ENCODE peak calls at places on chromosomes 5 and 9, in seven cellular contexts. One of them, this sample, is unnamed.

GRCh38 chr9:15622596-15622995 is 69.8 kb downstream of the CCDC171 start:
- DNase-seq in lower lobe of right lung: no peak
- DNase-seq in SK-MEL-5: peak
- DNase-seq in HEK293T: no peak
- DNase-seq in GF-D8: no peak
- DNase-seq in NCI-H2029: no peak
- DNase-seq in anterior cingulate cortex: no peak
- DNase-seq in this sample: no peak

GRCh38 chr9:26043431-26043830 is 365.2 kb upstream of the TUSC1 start:
- DNase-seq in lower lobe of right lung: no peak
- DNase-seq in SK-MEL-5: no peak
- DNase-seq in HEK293T: no peak
- DNase-seq in GF-D8: no peak
- DNase-seq in NCI-H2029: no peak
- DNase-seq in anterior cingulate cortex: no peak
- DNase-seq in this sample: no peak

GRCh38 chr5:141298376-141298775 is 5.5 kb downstream of the SLC25A2 start:
- DNase-seq in lower lobe of right lung: no peak
- DNase-seq in SK-MEL-5: no peak
- DNase-seq in HEK293T: no peak
- DNase-seq in GF-D8: no peak
- DNase-seq in NCI-H2029: no peak
- DNase-seq in anterior cingulate cortex: no peak
- DNase-seq in this sample: no peak

GRCh38 chr5:51378778-51379652 is 4.2 kb upstream of the ISL1 start:
- DNase-seq in lower lobe of right lung: no peak
- DNase-seq in SK-MEL-5: no peak
- DNase-seq in HEK293T: no peak
- DNase-seq in GF-D8: no peak
- DNase-seq in NCI-H2029: no peak
- DNase-seq in anterior cingulate cortex: no peak
- DNase-seq in this sample: no peak

GRCh38 chr5:52476346-52476745 is 311.4 kb upstream of the ITGA1 start:
- DNase-seq in lower lobe of right lung: no peak
- DNase-seq in SK-MEL-5: no peak
- DNase-seq in HEK293T: no peak
- DNase-seq in GF-D8: no peak
- DNase-seq in NCI-H2029: no peak
- DNase-seq in anterior cingulate cortex: no peak
- DNase-seq in this sample: no peak

GRCh38 chr5:142618125-142618524 is 67.8 kb downstream of the FGF1 start:
- DNase-seq in lower lobe of right lung: no peak
- DNase-seq in SK-MEL-5: no peak
- DNase-seq in HEK293T: no peak
- DNase-seq in GF-D8: no peak
- DNase-seq in NCI-H2029: no peak
- DNase-seq in anterior cingulate cortex: no peak
- DNase-seq in this sample: peak

GRCh38 chr9:93828331-93829097 is 126.6 kb downstream of the BARX1 start:
- DNase-seq in lower lobe of right lung: no peak
- DNase-seq in SK-MEL-5: no peak
- DNase-seq in HEK293T: peak
- DNase-seq in GF-D8: no peak
- DNase-seq in NCI-H2029: no peak
- DNase-seq in anterior cingulate cortex: no peak
- DNase-seq in this sample: no peak

GRCh38 chr5:143913008-143913752 is 101.2 kb downstream of the HMHB1 start:
- DNase-seq in lower lobe of right lung: no peak
- DNase-seq in SK-MEL-5: no peak
- DNase-seq in HEK293T: no peak
- DNase-seq in GF-D8: no peak
- DNase-seq in NCI-H2029: no peak
- DNase-seq in anterior cingulate cortex: no peak
- DNase-seq in this sample: no peak

GRCh38 chr5:123709422-123709821 is 197.4 kb downstream of the CSNK1G3 start:
- DNase-seq in lower lobe of right lung: no peak
- DNase-seq in SK-MEL-5: no peak
- DNase-seq in HEK293T: no peak
- DNase-seq in GF-D8: no peak
- DNase-seq in NCI-H2029: no peak
- DNase-seq in anterior cingulate cortex: no peak
- DNase-seq in this sample: no peak

GRCh38 chr5:151288180-151288579 is 15.4 kb downstream of the SLC36A3 start:
- DNase-seq in lower lobe of right lung: no peak
- DNase-seq in SK-MEL-5: no peak
- DNase-seq in HEK293T: peak
- DNase-seq in GF-D8: no peak
- DNase-seq in NCI-H2029: peak
- DNase-seq in anterior cingulate cortex: no peak
- DNase-seq in this sample: no peak

GRCh38 chr9:129208191-129209091 is 30.4 kb upstream of the IER5L start:
- DNase-seq in lower lobe of right lung: no peak
- DNase-seq in SK-MEL-5: no peak
- DNase-seq in HEK293T: no peak
- DNase-seq in GF-D8: no peak
- DNase-seq in NCI-H2029: no peak
- DNase-seq in anterior cingulate cortex: no peak
- DNase-seq in this sample: no peak

GRCh38 chr9:35287986-35288515 is 126.2 kb downstream of the UNC13B start:
- DNase-seq in lower lobe of right lung: no peak
- DNase-seq in SK-MEL-5: no peak
- DNase-seq in HEK293T: no peak
- DNase-seq in GF-D8: no peak
- DNase-seq in NCI-H2029: no peak
- DNase-seq in anterior cingulate cortex: no peak
- DNase-seq in this sample: no peak

GRCh38 chr5:123209163-123210013 is 120.3 kb downstream of the PRDM6 start:
- DNase-seq in lower lobe of right lung: no peak
- DNase-seq in SK-MEL-5: no peak
- DNase-seq in HEK293T: no peak
- DNase-seq in GF-D8: no peak
- DNase-seq in NCI-H2029: no peak
- DNase-seq in anterior cingulate cortex: no peak
- DNase-seq in this sample: peak

GRCh38 chr9:123806829-123807228 is 123.1 kb downstream of the DENND1A start:
- DNase-seq in lower lobe of right lung: no peak
- DNase-seq in SK-MEL-5: no peak
- DNase-seq in HEK293T: no peak
- DNase-seq in GF-D8: no peak
- DNase-seq in NCI-H2029: no peak
- DNase-seq in anterior cingulate cortex: no peak
- DNase-seq in this sample: no peak

GRCh38 chr5:173310861-173311515 is 17.2 kb downstream of the STC2 start:
- DNase-seq in lower lobe of right lung: no peak
- DNase-seq in SK-MEL-5: no peak
- DNase-seq in HEK293T: no peak
- DNase-seq in GF-D8: no peak
- DNase-seq in NCI-H2029: no peak
- DNase-seq in anterior cingulate cortex: peak
- DNase-seq in this sample: no peak

GRCh38 chr9:101566904-101567724 is 27.7 kb downstream of the PPP3R2 start:
- DNase-seq in lower lobe of right lung: no peak
- DNase-seq in SK-MEL-5: peak
- DNase-seq in HEK293T: peak
- DNase-seq in GF-D8: no peak
- DNase-seq in NCI-H2029: no peak
- DNase-seq in anterior cingulate cortex: no peak
- DNase-seq in this sample: no peak

GRCh38 chr9:129398901-129399300 is 220.8 kb upstream of the IER5L start:
- DNase-seq in lower lobe of right lung: no peak
- DNase-seq in SK-MEL-5: no peak
- DNase-seq in HEK293T: no peak
- DNase-seq in GF-D8: no peak
- DNase-seq in NCI-H2029: no peak
- DNase-seq in anterior cingulate cortex: no peak
- DNase-seq in this sample: no peak

GRCh38 chr5:95620870-95621838 is 1.3 kb downstream of the GPR150 start:
- DNase-seq in lower lobe of right lung: peak
- DNase-seq in SK-MEL-5: no peak
- DNase-seq in HEK293T: no peak
- DNase-seq in GF-D8: peak
- DNase-seq in NCI-H2029: peak
- DNase-seq in anterior cingulate cortex: peak
- DNase-seq in this sample: no peak

GRCh38 chr5:123512631-123513461 is 869 bp downstream of the CSNK1G3 start:
- DNase-seq in lower lobe of right lung: peak
- DNase-seq in SK-MEL-5: peak
- DNase-seq in HEK293T: peak
- DNase-seq in GF-D8: no peak
- DNase-seq in NCI-H2029: no peak
- DNase-seq in anterior cingulate cortex: peak
- DNase-seq in this sample: no peak

GRCh38 chr5:145825751-145826180 is 9.4 kb downstream of the PRELID2 start:
- DNase-seq in lower lobe of right lung: no peak
- DNase-seq in SK-MEL-5: peak
- DNase-seq in HEK293T: peak
- DNase-seq in GF-D8: peak
- DNase-seq in NCI-H2029: peak
- DNase-seq in anterior cingulate cortex: no peak
- DNase-seq in this sample: no peak

GRCh38 chr9:1096155-1096964 is 46.2 kb downstream of the DMRT2 start:
- DNase-seq in lower lobe of right lung: no peak
- DNase-seq in SK-MEL-5: no peak
- DNase-seq in HEK293T: no peak
- DNase-seq in GF-D8: no peak
- DNase-seq in NCI-H2029: no peak
- DNase-seq in anterior cingulate cortex: no peak
- DNase-seq in this sample: no peak

GRCh38 chr9:70559102-70559501 is 144.6 kb upstream of the KLF9 start:
- DNase-seq in lower lobe of right lung: no peak
- DNase-seq in SK-MEL-5: no peak
- DNase-seq in HEK293T: no peak
- DNase-seq in GF-D8: no peak
- DNase-seq in NCI-H2029: no peak
- DNase-seq in anterior cingulate cortex: no peak
- DNase-seq in this sample: no peak

GRCh38 chr5:105817416-105817815 is 1853.3 kb downstream of the EFNA5 start:
- DNase-seq in lower lobe of right lung: no peak
- DNase-seq in SK-MEL-5: no peak
- DNase-seq in HEK293T: no peak
- DNase-seq in GF-D8: no peak
- DNase-seq in NCI-H2029: no peak
- DNase-seq in anterior cingulate cortex: no peak
- DNase-seq in this sample: no peak

GRCh38 chr5:965604-966344 is 42.8 kb upstream of the NKD2 start:
- DNase-seq in lower lobe of right lung: no peak
- DNase-seq in SK-MEL-5: no peak
- DNase-seq in HEK293T: no peak
- DNase-seq in GF-D8: no peak
- DNase-seq in NCI-H2029: no peak
- DNase-seq in anterior cingulate cortex: no peak
- DNase-seq in this sample: no peak

GRCh38 chr9:134928796-134929559 is 11.3 kb upstream of the FCN1 start:
- DNase-seq in lower lobe of right lung: peak
- DNase-seq in SK-MEL-5: no peak
- DNase-seq in HEK293T: no peak
- DNase-seq in GF-D8: peak
- DNase-seq in NCI-H2029: no peak
- DNase-seq in anterior cingulate cortex: no peak
- DNase-seq in this sample: no peak

GRCh38 chr9:530681-531080 is 310.8 kb upstream of the DMRT1 start:
- DNase-seq in lower lobe of right lung: no peak
- DNase-seq in SK-MEL-5: no peak
- DNase-seq in HEK293T: no peak
- DNase-seq in GF-D8: no peak
- DNase-seq in NCI-H2029: no peak
- DNase-seq in anterior cingulate cortex: no peak
- DNase-seq in this sample: no peak

GRCh38 chr5:65108786-65109743 is 340.3 kb downstream of the CWC27 start:
- DNase-seq in lower lobe of right lung: no peak
- DNase-seq in SK-MEL-5: no peak
- DNase-seq in HEK293T: no peak
- DNase-seq in GF-D8: no peak
- DNase-seq in NCI-H2029: no peak
- DNase-seq in anterior cingulate cortex: no peak
- DNase-seq in this sample: no peak

GRCh38 chr9:107249131-107249533 is 33.9 kb upstream of the RAD23B start:
- DNase-seq in lower lobe of right lung: no peak
- DNase-seq in SK-MEL-5: no peak
- DNase-seq in HEK293T: no peak
- DNase-seq in GF-D8: no peak
- DNase-seq in NCI-H2029: no peak
- DNase-seq in anterior cingulate cortex: no peak
- DNase-seq in this sample: no peak

GRCh38 chr5:176461349-176461748 is 13.2 kb downstream of the FAF2 start:
- DNase-seq in lower lobe of right lung: no peak
- DNase-seq in SK-MEL-5: no peak
- DNase-seq in HEK293T: no peak
- DNase-seq in GF-D8: no peak
- DNase-seq in NCI-H2029: no peak
- DNase-seq in anterior cingulate cortex: no peak
- DNase-seq in this sample: no peak

GRCh38 chr9:115849679-115850412 is 303.7 kb upstream of the PAPPA start:
- DNase-seq in lower lobe of right lung: no peak
- DNase-seq in SK-MEL-5: no peak
- DNase-seq in HEK293T: no peak
- DNase-seq in GF-D8: no peak
- DNase-seq in NCI-H2029: no peak
- DNase-seq in anterior cingulate cortex: no peak
- DNase-seq in this sample: no peak

GRCh38 chr5:35470866-35471265 is 146.8 kb upstream of the SPEF2 start:
- DNase-seq in lower lobe of right lung: no peak
- DNase-seq in SK-MEL-5: no peak
- DNase-seq in HEK293T: no peak
- DNase-seq in GF-D8: no peak
- DNase-seq in NCI-H2029: no peak
- DNase-seq in anterior cingulate cortex: no peak
- DNase-seq in this sample: no peak

GRCh38 chr9:92764381-92764987 is at the start of gene BICD2:
- DNase-seq in lower lobe of right lung: no peak
- DNase-seq in SK-MEL-5: no peak
- DNase-seq in HEK293T: peak
- DNase-seq in GF-D8: no peak
- DNase-seq in NCI-H2029: no peak
- DNase-seq in anterior cingulate cortex: no peak
- DNase-seq in this sample: no peak

GRCh38 chr9:120902824-120903608 is 23.6 kb downstream of the TRAF1 start:
- DNase-seq in lower lobe of right lung: no peak
- DNase-seq in SK-MEL-5: no peak
- DNase-seq in HEK293T: no peak
- DNase-seq in GF-D8: no peak
- DNase-seq in NCI-H2029: no peak
- DNase-seq in anterior cingulate cortex: no peak
- DNase-seq in this sample: no peak

GRCh38 chr5:160188151-160188967 is 40.9 kb upstream of the FABP6 start:
- DNase-seq in lower lobe of right lung: peak
- DNase-seq in SK-MEL-5: no peak
- DNase-seq in HEK293T: no peak
- DNase-seq in GF-D8: no peak
- DNase-seq in NCI-H2029: no peak
- DNase-seq in anterior cingulate cortex: no peak
- DNase-seq in this sample: peak